ENCODE peak calls at places on chromosome 21, in four cellular contexts. T, P, S and B are unnamed samples.

GRCh38 chr21:17730782-17731181 is 88.4 kb downstream of the C21orf91 start:
- DNase-seq in T (no peak), P (no peak), S (no peak), B (no peak)

GRCh38 chr21:25639167-25639921 is at the start of gene JAM2:
- DNase-seq in T (peak; percentile 63), P (peak; percentile 23), S (peak; percentile 66), B (peak; percentile 58)

GRCh38 chr21:34844033-34844923 is 175.5 kb downstream of the CLIC6 start:
- DNase-seq in T (no peak), P (no peak), S (no peak), B (no peak)

GRCh38 chr21:39710866-39711265 is 34.1 kb upstream of the IGSF5 start:
- DNase-seq in T (no peak), P (no peak), S (no peak), B (no peak)

GRCh38 chr21:39385299-39386145 is 36.6 kb upstream of the HMGN1 start:
- DNase-seq in T (peak; percentile 59), P (peak; percentile 66), S (peak; percentile 74), B (peak; percentile 71)

GRCh38 chr21:32756096-32756495 is 15.5 kb downstream of the PAXBP1 start:
- DNase-seq in T (no peak), P (no peak), S (no peak), B (no peak)

GRCh38 chr21:33976082-33976979 is 60.7 kb upstream of the ATP5PO start:
- DNase-seq in T (no peak), P (no peak), S (peak; percentile 54), B (no peak)

GRCh38 chr21:33063365-33063883 is 6.5 kb upstream of the OLIG1 start:
- DNase-seq in T (no peak), P (no peak), S (no peak), B (no peak)

GRCh38 chr21:37811711-37812110 is 104.5 kb downstream of the KCNJ6 start:
- DNase-seq in T (no peak), P (no peak), S (no peak), B (no peak)

GRCh38 chr21:21366277-21366676 is 368.1 kb downstream of the NCAM2 start:
- DNase-seq in T (no peak), P (no peak), S (no peak), B (no peak)

GRCh38 chr21:14916676-14917141 is 148.1 kb downstream of the NRIP1 start:
- DNase-seq in T (no peak), P (no peak), S (no peak), B (no peak)

GRCh38 chr21:34073032-34073748 is at the start of the genes MRPS6 and SLC5A3:
- DNase-seq in T (peak; percentile 71), P (peak; percentile 85), S (peak; percentile 76), B (peak; percentile 90)

GRCh38 chr21:37268186-37268503 is 1.0 kb upstream of the VPS26C start:
- DNase-seq in T (no peak), P (no peak), S (no peak), B (no peak)

GRCh38 chr21:41451753-41452676 is 26.0 kb downstream of the MX1 start:
- DNase-seq in T (no peak), P (no peak), S (no peak), B (no peak)

GRCh38 chr21:45873418-45873817 is 108.2 kb upstream of the COL6A1 start:
- DNase-seq in T (no peak), P (peak; percentile 43), S (no peak), B (no peak)

GRCh38 chr21:41973427-41973831 is 19.6 kb upstream of the C2CD2 start:
- DNase-seq in T (no peak), P (no peak), S (no peak), B (no peak)

GRCh38 chr21:19420607-19421006 is 1017.0 kb upstream of the TMPRSS15 start:
- DNase-seq in T (no peak), P (no peak), S (no peak), B (no peak)

GRCh38 chr21:38037416-38037815 is 121.2 kb upstream of the KCNJ6 start:
- DNase-seq in T (no peak), P (no peak), S (no peak), B (no peak)